ENCODE peak calls at places on chromosomes 16 and 17, in six cellular contexts. J is body of pancreas, E is stomach, V is endodermal cell, P is neural progenitor cell, U is heart right ventricle. Y is an unnamed sample. For H3K27me3, the result is how much of the 10 kb centered on the place peaks cover.

GRCh38 chr16:83068686-83069085 is 441.9 kb downstream of the CDH13 start:
- DNase-seq in J (no peak), U (peak), V (no peak), E (no peak), P (no peak), Y (no peak)

GRCh38 chr16:66924527-66925321 is 611 bp downstream of the RRAD start:
- DNase-seq in V (peak), U (no peak), P (peak), J (peak), E (peak), Y (peak)

GRCh38 chr17:55607736-55608341 is 96.6 kb upstream of the SMIM36 start:
- DNase-seq in U (peak), P (no peak), E (peak), J (peak), V (no peak), Y (peak)

GRCh38 chr17:36152639-36153120 is 23.8 kb downstream of the TBC1D3B start:
- DNase-seq in P (no peak), J (no peak), U (no peak), E (no peak), V (peak), Y (no peak)

GRCh38 chr16:23934610-23935009 is 98.8 kb downstream of the PRKCB start:
- DNase-seq in P (no peak), U (no peak), E (no peak), V (no peak), J (no peak), Y (no peak)

GRCh38 chr17:65783845-65784334 is 222.4 kb upstream of the AXIN2 start:
- DNase-seq in J (no peak), U (no peak), E (no peak), V (no peak), P (no peak), Y (no peak)

GRCh38 chr16:886084-886543 is 84.7 kb downstream of the LMF1 start:
- DNase-seq in E (no peak), P (peak), V (peak), U (no peak), J (no peak), Y (peak)

GRCh38 chr17:3794890-3795757 is 5.9 kb downstream of the ITGAE start:
- DNase-seq in E (no peak), U (no peak), J (no peak), V (peak), P (peak), Y (no peak)

GRCh38 chr16:1194665-1195392 is 30.2 kb downstream of the TPSG1 start:
- DNase-seq in V (peak), E (no peak), J (peak), U (no peak), P (peak), Y (no peak)

GRCh38 chr16:28880589-28880915 is 2.3 kb downstream of the ATP2A1 start:
- DNase-seq in J (no peak), E (no peak), V (no peak), U (no peak), P (no peak), Y (no peak)
- H3K4me3 ChIP-seq in J (no peak), E (peak), V (peak), U (peak), P (peak), Y (peak)

DNA sequence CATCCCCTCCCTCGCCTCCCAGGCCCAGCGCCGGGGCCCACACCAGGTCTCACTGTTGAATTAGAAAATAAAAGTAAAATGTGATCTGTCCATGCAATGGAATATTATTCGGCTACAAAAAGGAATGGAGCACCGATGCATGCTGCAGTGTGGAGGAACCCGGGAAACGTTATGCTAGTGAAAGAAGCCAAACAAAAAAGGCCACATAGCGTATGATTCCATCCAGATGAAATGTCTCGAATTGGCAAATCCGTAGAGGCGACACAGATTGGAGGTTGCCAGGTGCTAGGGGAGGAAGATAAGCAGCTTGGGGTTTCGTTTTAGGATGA is 972 bp upstream of the ADCY9 start:
- DNase-seq in J (no peak), E (no peak), P (no peak), U (no peak), V (no peak), Y (peak)
- H3K27me3 ChIP-seq in J (under half), E (under half), P (half or more), U (under half), V (under half), Y (under half)

DNA sequence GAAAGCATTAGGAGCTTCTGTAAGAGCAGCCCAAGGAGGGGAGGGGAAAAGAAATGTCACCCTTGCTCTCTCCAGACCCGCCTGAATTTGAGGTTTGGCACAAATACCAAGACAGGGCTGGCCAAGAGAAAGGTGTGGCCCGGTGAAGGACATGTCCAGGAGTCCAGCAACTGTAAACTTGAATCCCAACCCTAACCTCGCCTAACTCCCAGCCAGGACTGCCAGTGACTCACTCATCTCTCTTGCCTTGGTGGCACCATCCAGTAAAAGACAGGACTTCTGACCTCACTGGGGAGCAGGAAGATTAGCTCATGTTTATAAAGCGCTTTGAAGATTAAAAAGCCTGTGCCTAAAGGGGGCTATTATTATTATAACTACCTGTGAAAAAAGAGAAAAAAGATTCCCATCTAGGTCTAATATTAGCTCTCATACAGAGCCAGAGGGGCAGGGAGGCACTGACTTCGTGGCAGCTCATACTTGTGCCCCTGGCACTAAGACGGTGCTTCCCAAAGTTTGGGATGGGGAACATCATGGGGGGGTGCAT is 335.3 kb downstream of the SOX9 start:
- DNase-seq in J (no peak), V (no peak), P (no peak), E (peak), U (no peak), Y (no peak)
- H3K27ac ChIP-seq in J (no peak), V (no peak), P (no peak), E (peak), U (no peak), Y (no peak)

GRCh38 chr17:50675627-50676026 is 32.1 kb downstream of the ANKRD40 start:
- DNase-seq in J (peak), V (no peak), E (peak), U (no peak), P (no peak), Y (no peak)
- H3K4me3 ChIP-seq in J (no peak), V (no peak), E (no peak), U (no peak), P (no peak), Y (no peak)

GRCh38 chr16:3007957-3008748 is 4.6 kb upstream of the CLDN9 start:
- DNase-seq in E (no peak), P (peak), V (peak), U (no peak), J (peak), Y (peak)
- H3K27me3 ChIP-seq in E (under half), P (half or more), V (under half), U (half or more), J (under half), Y (half or more)

DNA sequence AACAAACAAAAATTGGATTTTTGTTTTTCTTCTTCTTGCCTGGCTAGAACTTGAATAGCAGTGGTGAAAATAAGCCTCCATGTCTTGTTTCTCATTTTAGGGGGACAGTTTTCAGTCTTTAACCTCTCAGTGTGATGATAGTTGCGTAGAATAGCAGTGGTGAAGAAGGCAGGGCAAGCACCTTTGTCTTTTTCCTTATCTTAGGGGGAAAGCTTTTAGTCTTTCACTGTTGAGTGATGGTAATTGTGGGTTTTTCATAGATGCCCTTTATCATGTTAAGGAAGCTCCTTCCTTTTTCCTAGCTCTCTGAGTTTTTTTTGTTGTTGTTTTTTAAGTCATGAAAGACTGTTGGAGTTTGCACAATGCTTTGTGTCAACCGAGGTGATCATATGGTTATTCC is 15.6 kb downstream of the NOL11 start:
- DNase-seq in J (no peak), E (no peak), U (no peak), P (no peak), V (peak), Y (no peak)
- H3K27ac ChIP-seq in J (no peak), E (no peak), U (no peak), P (peak), V (no peak), Y (no peak)

GRCh38 chr17:12034538-12034937 is 13.9 kb downstream of the MAP2K4 start:
- DNase-seq in J (no peak), V (no peak), P (no peak), U (no peak), E (no peak), Y (no peak)
- H3K4me3 ChIP-seq in J (no peak), V (no peak), P (no peak), U (no peak), E (no peak), Y (no peak)

GRCh38 chr17:45783593-45784292 is 377 bp upstream of the CRHR1 start:
- DNase-seq in U (peak), V (peak), P (peak), J (no peak), E (no peak), Y (no peak)
- H3K27me3 ChIP-seq in U (half or more), V (half or more), P (half or more), J (under half), E (half or more), Y (half or more)

DNA sequence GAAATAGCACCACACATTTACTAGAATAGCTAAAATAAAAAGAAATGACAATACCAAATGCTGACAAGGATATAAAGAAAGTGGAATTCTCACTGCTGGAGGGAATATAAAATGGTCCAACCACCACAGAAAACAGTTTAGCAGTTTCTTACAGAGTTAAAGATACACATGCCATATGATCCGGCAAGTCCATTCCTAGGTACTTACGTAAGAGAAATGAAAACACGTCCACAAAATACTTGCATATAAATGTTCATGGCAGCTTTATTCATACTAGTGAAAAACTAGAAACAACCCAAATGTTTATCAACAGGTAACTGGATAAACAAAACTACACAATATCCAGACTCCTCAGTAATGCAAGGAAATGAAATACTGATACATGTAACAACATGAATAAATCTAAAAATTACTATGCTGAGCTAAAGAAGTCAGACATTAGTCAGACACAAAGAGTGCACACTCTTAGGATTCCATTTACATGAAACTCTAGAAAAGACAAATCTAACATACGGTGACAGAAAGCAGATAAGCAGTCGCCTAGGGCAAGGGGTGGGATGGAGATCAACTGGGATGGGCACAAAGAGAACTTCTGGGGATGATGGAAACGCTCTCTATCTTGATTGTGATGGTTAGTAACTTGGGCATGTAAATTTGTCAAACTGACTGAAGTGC is 76.4 kb downstream of the SMG6 start:
- DNase-seq in P (no peak), V (no peak), J (no peak), U (no peak), E (no peak), Y (no peak)
- H3K27ac ChIP-seq in P (no peak), V (no peak), J (no peak), U (no peak), E (no peak), Y (no peak)